ENCODE peak calls at places on chromosomes 7 and 10, in eight cellular contexts. B is psoas muscle, U is aorta, C is brain microvascular endothelial cell, L is RWPE1, J is HepG2, T is right cardiac atrium, X is colonic mucosa. Y is an unnamed sample.

GRCh38 chr10:130560079-130560478 is 423.9 kb downstream of the GLRX3 start:
- DNase-seq in T (no peak), B (no peak), L (no peak), U (no peak), C (no peak), X (no peak), J (no peak), Y (no peak)

GRCh38 chr7:150959739-150960734 is 18.1 kb downstream of the KCNH2 start:
- DNase-seq in B (no peak), T (peak), U (no peak), X (no peak), L (no peak), C (no peak), J (no peak), Y (no peak)

GRCh38 chr10:35696392-35696791 is 54.3 kb upstream of the FZD8 start:
- DNase-seq in B (no peak), C (no peak), J (no peak), T (no peak), U (no peak), L (no peak), X (no peak), Y (no peak)

GRCh38 chr7:148697950-148698396 is 730 bp upstream of the CUL1 start:
- DNase-seq in X (peak), C (no peak), B (no peak), T (no peak), L (no peak), J (no peak), U (no peak), Y (no peak)

GRCh38 chr7:140418653-140419052 is 14.8 kb downstream of the RAB19 start:
- DNase-seq in U (no peak), B (no peak), X (no peak), L (no peak), J (no peak), T (no peak), C (no peak), Y (no peak)

GRCh38 chr7:152424348-152425108 is 11.3 kb downstream of the KMT2C start:
- DNase-seq in C (peak), U (no peak), X (no peak), B (no peak), J (no peak), T (no peak), L (no peak), Y (no peak)

GRCh38 chr7:135251502-135252327 is 18.1 kb downstream of the STRA8 start:
- DNase-seq in L (no peak), X (no peak), C (no peak), U (no peak), T (no peak), B (no peak), J (no peak), Y (no peak)

GRCh38 chr10:16923309-16923708 is 106.1 kb upstream of the RSU1 start:
- DNase-seq in L (no peak), J (no peak), X (no peak), B (no peak), T (no peak), U (no peak), C (no peak), Y (no peak)

GRCh38 chr10:120516426-120516825 is 59.4 kb downstream of the PLPP4 start:
- DNase-seq in L (no peak), J (no peak), U (no peak), B (no peak), C (no peak), X (no peak), T (no peak), Y (no peak)

GRCh38 chr10:35212856-35213255 is 86.2 kb downstream of the CREM start:
- DNase-seq in T (no peak), X (no peak), L (no peak), J (no peak), U (no peak), C (peak), B (no peak), Y (no peak)

GRCh38 chr10:47253651-47254375 is 46.2 kb upstream of the GDF10 start:
- DNase-seq in J (no peak), T (peak), B (peak), X (no peak), L (no peak), C (peak), U (peak), Y (no peak)

GRCh38 chr10:89524279-89524678 is 11.1 kb downstream of the SLC16A12 start:
- DNase-seq in U (no peak), T (no peak), C (no peak), X (no peak), J (no peak), L (no peak), B (no peak), Y (no peak)

GRCh38 chr7:116717137-116717536 is 45.1 kb downstream of the MET start:
- DNase-seq in C (no peak), B (no peak), U (no peak), T (no peak), L (no peak), J (no peak), X (no peak), Y (no peak)

GRCh38 chr10:50634479-50634878 is 10.7 kb upstream of the SGMS1 start:
- DNase-seq in T (no peak), U (no peak), J (no peak), L (no peak), C (no peak), X (no peak), B (no peak), Y (no peak)

GRCh38 chr7:2198760-2199159 is 34.0 kb downstream of the MAD1L1 start:
- DNase-seq in T (peak), B (no peak), J (no peak), U (no peak), X (no peak), C (no peak), L (no peak), Y (no peak)

GRCh38 chr7:41205600-41205999 is 497.3 kb downstream of the INHBA start:
- DNase-seq in L (no peak), U (no peak), B (no peak), C (no peak), T (no peak), X (no peak), J (no peak), Y (no peak)

GRCh38 chr10:32349968-32350738 is 3.2 kb upstream of the EPC1 start:
- DNase-seq in X (no peak), L (no peak), U (no peak), C (no peak), B (no peak), J (peak), T (no peak), Y (no peak)

GRCh38 chr10:51048792-51049191 is 25.5 kb upstream of the PRKG1 start:
- DNase-seq in T (no peak), C (no peak), B (no peak), J (no peak), X (no peak), L (no peak), U (no peak), Y (no peak)

GRCh38 chr10:119413738-119414611 is 128.5 kb downstream of the RGS10 start:
- DNase-seq in L (no peak), T (peak), B (no peak), U (no peak), J (no peak), X (no peak), C (peak), Y (no peak)

GRCh38 chr10:5960070-5960972 is 17.0 kb downstream of the IL15RA start:
- DNase-seq in T (no peak), X (no peak), L (no peak), C (peak), B (no peak), U (peak), J (no peak), Y (no peak)

GRCh38 chr10:132539431-132539839 is 1.8 kb downstream of the INPP5A start:
- DNase-seq in L (no peak), B (peak), U (peak), X (no peak), J (no peak), T (peak), C (no peak), Y (no peak)

GRCh38 chr7:114484226-114484625 is 69.6 kb downstream of the FOXP2 start:
- DNase-seq in B (no peak), L (no peak), C (no peak), U (no peak), J (no peak), X (no peak), T (no peak), Y (no peak)

GRCh38 chr7:134593530-134594392 is 44.9 kb downstream of the AKR1B15 start:
- DNase-seq in U (peak), L (no peak), X (peak), T (peak), J (peak), C (peak), B (peak), Y (peak)

GRCh38 chr10:97320480-97321031 is 1.5 kb downstream of the FRAT1 start:
- DNase-seq in B (no peak), L (no peak), T (peak), J (no peak), U (no peak), X (peak), C (no peak), Y (peak)

GRCh38 chr10:22670796-22671195 is 43.6 kb downstream of the PIP4K2A start:
- DNase-seq in X (no peak), B (no peak), L (no peak), J (no peak), C (no peak), T (no peak), U (no peak), Y (no peak)

GRCh38 chr10:22665329-22665728 is 49.0 kb downstream of the PIP4K2A start:
- DNase-seq in T (no peak), B (no peak), J (no peak), X (no peak), L (no peak), C (no peak), U (no peak), Y (no peak)

GRCh38 chr10:22669163-22669711 is 45.1 kb downstream of the PIP4K2A start:
- DNase-seq in T (no peak), J (no peak), B (no peak), L (no peak), X (no peak), C (no peak), U (no peak), Y (no peak)

GRCh38 chr10:22666287-22667092 is 47.9 kb downstream of the PIP4K2A start:
- DNase-seq in C (peak), U (no peak), X (no peak), L (no peak), J (peak), B (no peak), T (no peak), Y (no peak)

GRCh38 chr10:22667093-22667480 is 47.3 kb downstream of the PIP4K2A start:
- DNase-seq in X (no peak), T (no peak), L (no peak), U (no peak), J (no peak), C (no peak), B (no peak), Y (no peak)
- H3K27ac ChIP-seq in X (no peak), T (no peak), L (no peak), U (no peak), J (no peak), C (no peak), B (no peak), Y (no peak)

DNA sequence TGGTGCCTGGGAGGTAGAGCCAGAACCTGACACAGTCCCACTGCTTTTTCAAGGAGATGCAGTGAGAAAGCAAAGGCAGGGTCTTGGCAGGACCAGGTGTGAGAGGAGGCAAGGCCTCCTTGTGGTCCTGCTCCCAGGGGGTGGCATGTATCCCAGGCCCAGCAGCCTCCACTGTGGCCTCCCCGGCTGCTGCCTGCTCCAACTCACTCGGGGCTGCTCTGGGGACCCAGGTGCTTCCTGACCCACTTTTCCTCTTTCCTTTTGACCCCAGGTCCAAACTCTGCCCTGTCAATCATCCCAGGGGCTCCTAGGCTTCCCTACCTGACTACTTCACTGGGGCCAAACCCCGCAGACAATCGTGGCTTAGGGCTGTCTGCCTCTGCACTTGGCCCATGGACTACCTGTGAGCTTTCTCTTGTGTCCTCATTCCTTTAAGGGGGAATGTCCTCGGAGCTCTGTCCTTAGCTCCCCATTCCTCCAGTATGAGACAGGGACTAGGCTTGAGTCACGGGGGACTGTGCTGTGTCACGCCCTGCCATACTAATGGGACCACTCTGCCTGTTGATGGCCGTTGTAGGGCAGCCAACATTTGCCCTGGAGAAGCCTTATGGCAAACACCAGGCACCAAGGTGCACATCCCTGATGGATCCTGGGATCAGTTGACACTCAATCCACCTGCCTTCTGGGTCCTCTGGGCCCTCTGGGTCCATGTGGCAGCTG is 1.1 kb upstream of the AEBP1 start:
- DNase-seq in X (no peak), B (no peak), J (no peak), C (no peak), L (no peak), T (no peak), U (no peak), Y (no peak)
- H3K27ac ChIP-seq in X (peak), B (peak), J (no peak), C (no peak), L (peak), T (peak), U (peak), Y (peak)

GRCh38 chr7:98643232-98643985 is 26.3 kb downstream of the NPTX2 start:
- DNase-seq in L (no peak), U (peak), T (no peak), C (no peak), X (no peak), J (no peak), B (no peak), Y (no peak)
- H3K27ac ChIP-seq in L (no peak), U (no peak), T (no peak), C (no peak), X (no peak), J (no peak), B (no peak), Y (no peak)

GRCh38 chr10:74433595-74433956 is 282.6 kb downstream of the ADK start:
- DNase-seq in X (no peak), L (no peak), C (no peak), U (no peak), T (no peak), J (no peak), B (no peak), Y (no peak)

GRCh38 chr10:74432841-74433594 is 282.0 kb downstream of the ADK start:
- DNase-seq in X (no peak), L (no peak), T (no peak), U (no peak), J (no peak), B (no peak), C (no peak), Y (no peak)

GRCh38 chr10:74431816-74432215 is 280.8 kb downstream of the ADK start:
- DNase-seq in X (no peak), T (no peak), C (no peak), J (no peak), B (no peak), U (no peak), L (no peak), Y (no peak)

GRCh38 chr10:74434577-74434976 is 283.6 kb downstream of the ADK start:
- DNase-seq in L (no peak), X (no peak), C (no peak), B (no peak), U (no peak), T (no peak), J (no peak), Y (no peak)

DNA sequence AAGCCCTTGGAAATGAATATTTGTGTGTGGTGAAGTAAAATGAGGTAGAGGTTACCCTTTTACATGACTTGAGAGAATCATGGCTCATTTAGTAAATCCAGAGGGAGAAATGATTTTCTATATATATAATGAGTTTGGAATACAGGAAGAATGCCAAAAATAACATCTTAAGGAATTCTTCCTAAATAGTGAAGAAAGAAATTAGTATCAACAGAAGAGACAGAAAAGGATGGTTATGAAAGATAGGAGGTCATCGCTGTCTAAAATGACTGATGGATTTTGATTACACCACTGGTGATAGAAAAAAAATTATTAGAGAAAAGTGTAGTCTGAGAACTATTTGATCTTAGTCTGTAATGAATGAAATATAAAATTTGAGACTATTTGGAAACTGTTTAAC is 283.0 kb downstream of the ADK start:
- DNase-seq in X (no peak), U (no peak), J (no peak), C (no peak), B (no peak), L (no peak), T (no peak), Y (no peak)
- H3K27ac ChIP-seq in X (no peak), U (no peak), J (no peak), C (no peak), B (no peak), L (no peak), T (no peak), Y (no peak)

DNA sequence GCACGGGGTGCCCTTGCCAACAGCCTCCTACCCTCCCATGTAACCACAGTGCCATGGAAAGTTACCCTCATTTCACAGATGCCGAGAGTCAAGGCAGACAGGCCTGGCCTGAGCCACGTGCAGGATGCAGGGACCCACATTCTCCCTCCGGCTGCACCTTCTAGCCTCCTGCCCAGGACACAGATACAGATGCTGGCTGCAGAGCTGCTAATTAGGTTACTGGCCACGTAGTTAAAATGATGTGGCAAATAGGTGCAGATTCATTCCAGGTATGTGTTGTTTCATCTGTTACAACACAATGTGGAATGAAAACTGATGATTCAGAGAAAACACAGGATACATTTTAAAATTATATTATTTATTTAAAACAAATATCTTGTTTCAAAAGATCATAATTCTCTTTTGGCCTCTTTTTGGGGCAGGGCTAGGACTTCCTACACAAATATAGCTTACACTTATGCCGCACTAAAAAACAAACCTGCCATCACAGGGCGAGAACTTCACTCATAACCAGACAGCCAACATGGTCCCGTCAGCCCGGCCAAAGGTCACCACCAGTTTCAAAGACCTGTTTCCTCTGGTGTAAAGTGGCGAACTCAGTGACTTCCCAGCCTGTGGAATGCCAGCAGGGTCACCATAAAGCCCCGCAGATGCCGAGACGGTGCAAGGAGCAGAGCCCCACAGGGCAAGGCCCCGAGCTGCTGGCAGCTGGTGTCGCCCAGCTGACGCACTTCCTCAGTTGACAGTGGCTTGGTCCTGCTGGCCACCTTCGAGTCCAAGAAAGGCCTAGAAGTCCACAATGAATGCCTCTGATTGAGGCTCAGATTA is 83.5 kb downstream of the TNS3 start:
- DNase-seq in X (peak), T (no peak), L (no peak), C (no peak), U (peak), B (no peak), J (peak), Y (no peak)
- H3K27ac ChIP-seq in X (peak), T (no peak), L (peak), C (no peak), U (no peak), B (no peak), J (peak), Y (no peak)

GRCh38 chr7:101200504-101200861 is 353 bp downstream of the MOGAT3 start:
- DNase-seq in C (no peak), L (no peak), J (peak), T (no peak), X (no peak), B (no peak), U (no peak), Y (no peak)
- H3K27ac ChIP-seq in C (no peak), L (no peak), J (peak), T (no peak), X (peak), B (no peak), U (no peak), Y (no peak)

GRCh38 chr10:111944331-111944730 is 239.2 kb downstream of the GPAM start:
- DNase-seq in U (no peak), X (no peak), J (peak), T (no peak), L (no peak), B (no peak), C (no peak), Y (no peak)
- H3K27ac ChIP-seq in U (no peak), X (no peak), J (no peak), T (no peak), L (no peak), B (no peak), C (no peak), Y (no peak)

GRCh38 chr7:136391371-136391770 is 414.2 kb upstream of the MTPN start:
- DNase-seq in L (no peak), X (no peak), B (no peak), J (no peak), T (no peak), C (no peak), U (no peak), Y (no peak)
- H3K27ac ChIP-seq in L (no peak), X (no peak), B (no peak), J (no peak), T (no peak), C (no peak), U (no peak), Y (no peak)

DNA sequence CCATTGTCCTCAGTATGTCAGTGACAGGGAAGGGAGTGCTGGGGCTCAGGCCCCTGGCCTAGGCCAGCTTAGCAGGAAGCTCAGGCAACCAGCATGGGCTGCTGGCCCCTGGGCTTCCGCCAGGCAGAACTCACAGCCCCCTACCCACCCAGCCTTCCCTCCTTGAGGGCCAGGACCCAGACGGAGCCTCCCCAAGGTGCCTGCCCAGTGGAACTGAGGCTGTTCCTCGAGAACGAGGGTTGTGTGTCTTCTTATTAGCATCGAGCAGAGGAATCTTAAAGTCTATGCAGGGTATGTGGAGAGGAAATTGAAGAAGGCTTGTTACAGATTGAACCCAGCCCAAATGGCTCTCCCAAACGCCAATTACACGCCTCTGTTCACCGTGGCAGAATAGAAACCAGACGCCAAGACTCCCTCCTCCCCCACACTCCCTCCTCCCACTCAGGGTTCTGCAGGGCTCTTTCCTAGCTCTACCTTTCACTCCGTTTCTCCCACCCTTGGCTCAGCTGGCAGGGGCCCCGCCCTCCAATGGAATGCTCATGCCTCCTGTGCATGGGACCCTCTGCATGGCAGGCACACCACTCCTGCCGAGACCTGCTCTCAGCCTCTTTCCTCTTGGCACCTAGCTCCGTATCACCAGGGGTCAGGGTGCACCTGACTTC is 134.4 kb downstream of the ZMIZ1 start:
- DNase-seq in T (peak), U (no peak), C (no peak), J (no peak), X (no peak), B (no peak), L (no peak), Y (no peak)
- H3K27ac ChIP-seq in T (no peak), U (no peak), C (no peak), J (no peak), X (no peak), B (no peak), L (peak), Y (no peak)

GRCh38 chr10:74174533-74174932 is 23.5 kb downstream of the ADK start:
- DNase-seq in B (no peak), X (no peak), U (no peak), J (peak), L (no peak), T (no peak), C (no peak), Y (no peak)
- H3K27ac ChIP-seq in B (no peak), X (no peak), U (no peak), J (peak), L (no peak), T (no peak), C (no peak), Y (no peak)